ENCODE peak calls at places on chromosomes 6 and 20, in eight cellular contexts. J is GM04504; K is H7; F is psoas muscle; C is stimulated activated CD8-positive, alpha-beta memory T cell treated with anti-CD3 and anti-CD28 coated beads, Interleukin-15, amount 100 ng/mL, for 48 hours; Q is cardiac muscle cell; N is activated naive CD8-positive, alpha-beta T cell treated with anti-CD3 and anti-CD28 coated beads, Interleukin-2, amount 50 U/mL, for 24 hours; G is amniotic stem cell. L is an unnamed sample.

GRCh38 chr6:6556738-6557503 is 31.6 kb upstream of the LY86 start:
- DNase-seq in J (no peak), K (peak; percentile 72), F (no peak), C (no peak), Q (peak; percentile 52), N (peak; percentile 41), G (no peak), L (peak; percentile 53)

GRCh38 chr20:6157345-6157744 is 34.5 kb upstream of the FERMT1 start:
- DNase-seq in J (no peak), K (no peak), F (no peak), C (no peak), Q (no peak), N (no peak), G (no peak), L (no peak)

GRCh38 chr6:167733740-167734661 is 92.7 kb upstream of the AFDN start:
- DNase-seq in J (no peak), K (peak; percentile 23), F (no peak), C (no peak), Q (peak; percentile 97), N (no peak), G (no peak), L (no peak)

GRCh38 chr6:166561766-166562165 is 24.7 kb downstream of the RAMACL start:
- DNase-seq in J (peak; percentile 91), K (no peak), F (peak; percentile 72), C (no peak), Q (no peak), N (no peak), G (no peak), L (no peak)

GRCh38 chr20:2299301-2299700 is 3.5 kb downstream of the TGM3 start:
- DNase-seq in J (no peak), K (no peak), F (peak; percentile 65), C (no peak), Q (peak; percentile 34), N (no peak), G (no peak), L (peak; percentile 35)

GRCh38 chr20:24676978-24677370 is 207.5 kb downstream of the SYNDIG1 start:
- DNase-seq in J (no peak), K (no peak), F (no peak), C (no peak), Q (no peak), N (no peak), G (no peak), L (no peak)

GRCh38 chr6:166165558-166166313 is 1.9 kb downstream of the TBXT start:
- DNase-seq in J (no peak), K (peak; percentile 57), F (no peak), C (no peak), Q (no peak), N (no peak), G (no peak), L (no peak)

GRCh38 chr6:143333749-143334520 is 116.6 kb downstream of the ADAT2 start:
- DNase-seq in J (no peak), K (no peak), F (no peak), C (peak; percentile 5), Q (no peak), N (peak; percentile 18), G (no peak), L (no peak)

GRCh38 chr20:61387204-61387958 is 135.3 kb downstream of the CDH4 start:
- DNase-seq in J (peak; percentile 18), K (peak; percentile 91), F (no peak), C (peak; percentile 2), Q (peak; percentile 17), N (no peak), G (no peak), L (no peak)

GRCh38 chr6:105509506-105510331 is 106.8 kb upstream of the PREP start:
- DNase-seq in J (no peak), K (peak; percentile 28), F (peak; percentile 56), C (no peak), Q (peak; percentile 9), N (no peak), G (no peak), L (peak; percentile 39)

GRCh38 chr6:6875818-6876470 is 231.8 kb upstream of the RREB1 start:
- DNase-seq in J (peak; percentile 73), K (no peak), F (no peak), C (no peak), Q (peak; percentile 73), N (no peak), G (no peak), L (no peak)

GRCh38 chr6:78489874-78490273 is 377.5 kb upstream of the IRAK1BP1 start:
- DNase-seq in J (no peak), K (no peak), F (no peak), C (no peak), Q (no peak), N (no peak), G (peak; percentile 1), L (no peak)

GRCh38 chr20:19887566-19888268 is 129.4 kb upstream of the NAA20 start:
- DNase-seq in J (no peak), K (no peak), F (no peak), C (no peak), Q (no peak), N (no peak), G (no peak), L (no peak)

GRCh38 chr6:45920819-45921511 is 94.7 kb downstream of the CLIC5 start:
- DNase-seq in J (no peak), K (no peak), F (no peak), C (no peak), Q (no peak), N (no peak), G (no peak), L (no peak)

GRCh38 chr20:62219101-62219991 is 732 bp downstream of the HRH3 start:
- DNase-seq in J (no peak), K (peak; percentile 91), F (no peak), C (no peak), Q (no peak), N (no peak), G (no peak), L (no peak)

GRCh38 chr6:88238065-88238464 is 71.9 kb upstream of the CNR1 start:
- DNase-seq in J (no peak), K (peak; percentile 57), F (no peak), C (no peak), Q (no peak), N (peak; percentile 4), G (no peak), L (no peak)

GRCh38 chr20:57743450-57744095 is 33.8 kb upstream of the PMEPA1 start:
- DNase-seq in J (no peak), K (no peak), F (no peak), C (no peak), Q (no peak), N (no peak), G (no peak), L (no peak)

GRCh38 chr6:5478380-5478779 is 217.1 kb downstream of the FARS2 start:
- DNase-seq in J (no peak), K (no peak), F (no peak), C (no peak), Q (no peak), N (no peak), G (no peak), L (no peak)

GRCh38 chr20:56949318-56949717 is 317.1 kb downstream of the BMP7 start:
- DNase-seq in J (no peak), K (peak; percentile 65), F (no peak), C (no peak), Q (no peak), N (no peak), G (no peak), L (no peak)

GRCh38 chr20:61186771-61187170 is 65.3 kb upstream of the CDH4 start:
- DNase-seq in J (no peak), K (no peak), F (no peak), C (no peak), Q (peak; percentile 33), N (no peak), G (no peak), L (no peak)

GRCh38 chr6:22149501-22150490 is 147.0 kb downstream of the PRL start:
- DNase-seq in J (no peak), K (no peak), F (no peak), C (no peak), Q (peak; percentile 59), N (no peak), G (no peak), L (no peak)

GRCh38 chr20:62496525-62497218 is 20.9 kb upstream of the GATA5 start:
- DNase-seq in J (no peak), K (peak; percentile 99), F (no peak), C (no peak), Q (no peak), N (peak; percentile 50), G (no peak), L (no peak)

GRCh38 chr6:42981866-42982265 is 2.5 kb upstream of the PPP2R5D start:
- DNase-seq in J (no peak), K (no peak), F (peak; percentile 16), C (no peak), Q (no peak), N (no peak), G (no peak), L (no peak)

GRCh38 chr6:38452816-38453215 is 186.9 kb downstream of the BTBD9 start:
- DNase-seq in J (no peak), K (no peak), F (no peak), C (no peak), Q (no peak), N (no peak), G (no peak), L (peak; percentile 72)

GRCh38 chr6:146879406-146880117 is 280.8 kb downstream of the ADGB start:
- DNase-seq in J (no peak), K (no peak), F (no peak), C (no peak), Q (no peak), N (no peak), G (no peak), L (no peak)

GRCh38 chr6:3228046-3228671 is 706 bp upstream of the TUBB2B start:
- DNase-seq in J (no peak), K (peak; percentile 86), F (no peak), C (no peak), Q (no peak), N (peak; percentile 10), G (no peak), L (no peak)

GRCh38 chr20:59043698-59044097 is 1.1 kb upstream of the PRELID3B start:
- DNase-seq in J (no peak), K (no peak), F (no peak), C (no peak), Q (no peak), N (peak; percentile 20), G (no peak), L (no peak)

GRCh38 chr20:33874129-33874528 is 63.0 kb downstream of the CHMP4B start:
- DNase-seq in J (no peak), K (no peak), F (no peak), C (no peak), Q (no peak), N (no peak), G (no peak), L (no peak)

GRCh38 chr20:36493013-36493800 is 48.1 kb upstream of the MYL9 start:
- DNase-seq in J (no peak), K (peak; percentile 83), F (no peak), C (no peak), Q (no peak), N (no peak), G (no peak), L (no peak)

L was measured in SK-N-MC.